ENCODE peak calls at places on chromosome 1, in seven cellular contexts. D, J, P, L, R, B and Z are unnamed samples.
A peak's percentile ranks its signal among the peaks of the same experiment; 100 is the strongest.

GRCh38 chr1:31127266-31127665 is 61.7 kb upstream of the PUM1 start:
- DNase-seq in D (peak; percentile 46), J (no peak), P (no peak), L (no peak), R (no peak), B (no peak), Z (no peak)

GRCh38 chr1:79549191-79549590 is 542.7 kb upstream of the ADGRL4 start:
- DNase-seq in D (no peak), J (no peak), P (no peak), L (no peak), R (no peak), B (no peak), Z (no peak)

GRCh38 chr1:205802060-205802459 is 10.9 kb downstream of the SLC41A1 start:
- DNase-seq in D (no peak), J (no peak), P (no peak), L (no peak), R (no peak), B (no peak), Z (peak; percentile 63)

GRCh38 chr1:87826639-87827345 is 498.1 kb downstream of the LMO4 start:
- DNase-seq in D (peak; percentile 83), J (no peak), P (peak; percentile 34), L (no peak), R (no peak), B (no peak), Z (no peak)

GRCh38 chr1:18875107-18875795 is 15.8 kb upstream of the TAS1R2 start:
- DNase-seq in D (peak; percentile 84), J (peak; percentile 80), P (peak; percentile 86), L (peak; percentile 46), R (peak; percentile 81), B (peak; percentile 38), Z (peak; percentile 83)

GRCh38 chr1:225882008-225882698 is at the start of gene TMEM63A:
- DNase-seq in D (peak; percentile 82), J (peak; percentile 90), P (peak; percentile 94), L (peak; percentile 86), R (peak; percentile 88), B (peak; percentile 89), Z (peak; percentile 94)

GRCh38 chr1:72178266-72178665 is 104.1 kb downstream of the NEGR1 start:
- DNase-seq in D (peak; percentile 9), J (no peak), P (no peak), L (no peak), R (peak; percentile 44), B (no peak), Z (no peak)

GRCh38 chr1:69737527-69738176 is 169.9 kb downstream of the LRRC7 start:
- DNase-seq in D (peak; percentile 72), J (no peak), P (no peak), L (no peak), R (peak; percentile 61), B (no peak), Z (no peak)

GRCh38 chr1:246319111-246319510 is 188.0 kb downstream of the SMYD3 start:
- DNase-seq in D (no peak), J (no peak), P (no peak), L (no peak), R (no peak), B (no peak), Z (no peak)

GRCh38 chr1:41662656-41663437 is 178.4 kb upstream of the EDN2 start:
- DNase-seq in D (peak; percentile 84), J (peak; percentile 31), P (peak; percentile 24), L (peak; percentile 41), R (no peak), B (peak; percentile 63), Z (no peak)